ENCODE peak calls at places on chromosome 11, in six cellular contexts. X is WTC11, L is CD14-positive monocyte, O is GM12865, Y is psoas muscle, V is breast epithelium. K is an unnamed sample.

GRCh38 chr11:26134053-26134452 is 197.9 kb upstream of the ANO3 start:
- DNase-seq in Y (no peak), V (no peak), O (no peak), X (no peak), L (no peak), K (no peak)

GRCh38 chr11:126147268-126148111 is 64.0 kb downstream of the RPUSD4 start:
- DNase-seq in V (no peak), L (no peak), O (no peak), Y (no peak), X (no peak), K (no peak)

GRCh38 chr11:14904745-14905103 is 12.7 kb upstream of the CYP2R1 start:
- DNase-seq in X (peak; percentile 91), Y (peak; percentile 86), O (peak; percentile 83), V (no peak), L (peak; percentile 73), K (peak; percentile 73)

GRCh38 chr11:34044664-34045485 is 6.7 kb upstream of the CAPRIN1 start:
- DNase-seq in V (no peak), O (no peak), Y (no peak), X (peak; percentile 28), L (peak; percentile 80), K (no peak)

GRCh38 chr11:15841898-15842297 is 514.4 kb downstream of the SOX6 start:
- DNase-seq in L (no peak), X (no peak), Y (no peak), O (no peak), V (no peak), K (no peak)

GRCh38 chr11:94768602-94769511 is 701 bp downstream of the AMOTL1 start:
- DNase-seq in V (no peak), L (no peak), Y (peak; percentile 75), O (no peak), X (peak; percentile 53), K (no peak)

GRCh38 chr11:125062196-125062930 is 742 bp upstream of the SLC37A2 start:
- DNase-seq in X (no peak), V (no peak), O (no peak), L (no peak), Y (no peak), K (no peak)

GRCh38 chr11:80930038-80930437 is 1489.2 kb upstream of the TENM4 start:
- DNase-seq in L (no peak), X (no peak), V (no peak), Y (no peak), O (no peak), K (no peak)

GRCh38 chr11:134762248-134763029 is 350.4 kb upstream of the B3GAT1 start:
- DNase-seq in X (no peak), Y (no peak), O (no peak), L (no peak), V (no peak), K (no peak)

GRCh38 chr11:4181780-4182721 is 87.5 kb downstream of the RRM1 start:
- DNase-seq in Y (no peak), X (peak; percentile 71), L (no peak), O (peak; percentile 71), V (peak; percentile 16), K (no peak)

GRCh38 chr11:101894505-101894904 is 20.3 kb upstream of the CEP126 start:
- DNase-seq in L (no peak), O (no peak), X (no peak), Y (no peak), V (no peak), K (no peak)

GRCh38 chr11:78811622-78812021 is 237.0 kb upstream of the NARS2 start:
- DNase-seq in X (no peak), L (no peak), O (no peak), Y (no peak), V (no peak), K (no peak)

GRCh38 chr11:2419638-2420501 is 19.3 kb downstream of the TSSC4 start:
- DNase-seq in X (peak; percentile 78), Y (peak; percentile 86), L (no peak), V (peak; percentile 64), O (peak; percentile 78), K (peak; percentile 62)

GRCh38 chr11:77778118-77778517 is 42.4 kb downstream of the RSF1 start:
- DNase-seq in O (no peak), V (no peak), X (no peak), Y (no peak), L (no peak), K (no peak)

GRCh38 chr11:59263225-59263894 is 50.6 kb upstream of the MPEG1 start:
- DNase-seq in O (peak; percentile 50), L (peak; percentile 65), V (no peak), X (peak; percentile 76), Y (no peak), K (peak; percentile 52)

GRCh38 chr11:35549787-35550186 is 24.4 kb upstream of the PAMR1 start:
- DNase-seq in V (no peak), X (no peak), O (no peak), Y (no peak), L (no peak), K (no peak)

GRCh38 chr11:123145661-123146060 is 49.4 kb downstream of the CLMP start:
- DNase-seq in L (no peak), Y (no peak), X (no peak), O (no peak), V (no peak), K (no peak)

GRCh38 chr11:33984682-33985389 is 66.7 kb upstream of the CAPRIN1 start:
- DNase-seq in L (no peak), Y (no peak), V (no peak), X (no peak), O (no peak), K (no peak)

GRCh38 chr11:61917357-61918109 is at the start of gene RAB3IL1:
- DNase-seq in V (no peak), L (no peak), O (no peak), X (peak; percentile 59), Y (peak; percentile 82), K (no peak)

GRCh38 chr11:102513869-102514268 is 16.7 kb downstream of the MMP7 start:
- DNase-seq in L (no peak), V (peak; percentile 89), O (no peak), X (no peak), Y (peak; percentile 61), K (no peak)

GRCh38 chr11:44564653-44565007 is 833 bp upstream of the CD82 start:
- DNase-seq in O (no peak), L (peak; percentile 92), Y (peak; percentile 96), V (peak; percentile 93), X (no peak), K (no peak)

GRCh38 chr11:67230406-67230805 is 35.9 kb upstream of the GRK2 start:
- DNase-seq in Y (no peak), X (no peak), L (no peak), V (no peak), O (no peak), K (no peak)

GRCh38 chr11:91795139-91795887 is 429.3 kb upstream of the FAT3 start:
- DNase-seq in L (no peak), Y (no peak), O (no peak), X (no peak), V (no peak), K (no peak)

GRCh38 chr11:119729581-119730346 is 764 bp upstream of the NECTIN1 start:
- DNase-seq in X (peak; percentile 32), Y (peak; percentile 76), V (peak; percentile 85), O (no peak), L (no peak), K (no peak)

GRCh38 chr11:62497132-62497915 is 49.3 kb downstream of the AHNAK start:
- DNase-seq in X (peak; percentile 43), V (no peak), L (peak; percentile 54), Y (no peak), O (peak; percentile 41), K (no peak)

DNA sequence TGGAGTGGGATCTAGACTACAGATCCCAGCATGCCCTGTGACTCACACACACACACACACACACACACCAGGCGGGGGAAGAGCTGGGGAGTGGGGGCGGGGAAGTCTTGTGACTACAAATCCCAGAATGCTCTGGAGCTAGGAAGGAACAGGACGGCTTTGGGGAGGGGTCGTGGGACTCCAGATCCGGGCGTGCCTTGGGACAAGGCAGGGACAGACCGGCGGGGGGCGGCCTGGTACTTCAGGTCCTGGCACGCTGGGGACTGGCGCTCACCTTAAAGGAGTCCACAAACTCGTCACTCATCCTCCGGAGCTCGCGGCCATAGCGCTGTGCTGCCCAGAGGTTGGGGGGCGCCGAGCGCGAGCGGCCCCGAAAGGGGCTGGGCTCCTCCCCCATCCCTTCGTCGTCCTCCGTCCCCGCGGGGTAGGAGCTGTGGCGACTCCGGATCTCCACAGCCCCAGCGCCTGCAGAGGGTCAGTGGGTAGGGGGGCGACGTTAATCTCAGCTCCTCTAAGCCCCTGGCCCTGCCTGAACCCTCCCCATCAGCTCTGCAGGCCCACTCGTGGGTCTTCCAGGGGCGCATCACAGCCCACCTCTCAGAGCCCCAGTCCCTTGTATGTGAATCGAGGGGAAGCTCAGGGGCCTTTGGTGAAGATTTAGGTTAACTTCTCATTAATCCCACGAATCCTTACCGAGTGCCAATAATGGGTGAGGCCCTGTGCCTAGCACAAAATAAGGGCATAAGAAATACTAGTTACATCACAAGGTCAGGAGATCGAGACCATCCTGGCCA is 12.9 kb downstream of the BAD start:
- DNase-seq in V (peak; percentile 96), L (peak; percentile 94), Y (peak; percentile 95), X (peak; percentile 92), O (peak; percentile 96), K (peak; percentile 75)
- TF ChIP-seq CTCF in V (peak; percentile 16), L (no peak), Y (no peak), X (no peak), O (peak; percentile 7), K (no peak)

GRCh38 chr11:115691030-115691429 is 186.8 kb upstream of the CADM1 start:
- DNase-seq in O (no peak), X (no peak), L (no peak), Y (no peak), V (no peak), K (no peak)
- TF ChIP-seq CTCF in O (no peak), X (no peak), L (no peak), Y (no peak), V (no peak), K (no peak)

DNA sequence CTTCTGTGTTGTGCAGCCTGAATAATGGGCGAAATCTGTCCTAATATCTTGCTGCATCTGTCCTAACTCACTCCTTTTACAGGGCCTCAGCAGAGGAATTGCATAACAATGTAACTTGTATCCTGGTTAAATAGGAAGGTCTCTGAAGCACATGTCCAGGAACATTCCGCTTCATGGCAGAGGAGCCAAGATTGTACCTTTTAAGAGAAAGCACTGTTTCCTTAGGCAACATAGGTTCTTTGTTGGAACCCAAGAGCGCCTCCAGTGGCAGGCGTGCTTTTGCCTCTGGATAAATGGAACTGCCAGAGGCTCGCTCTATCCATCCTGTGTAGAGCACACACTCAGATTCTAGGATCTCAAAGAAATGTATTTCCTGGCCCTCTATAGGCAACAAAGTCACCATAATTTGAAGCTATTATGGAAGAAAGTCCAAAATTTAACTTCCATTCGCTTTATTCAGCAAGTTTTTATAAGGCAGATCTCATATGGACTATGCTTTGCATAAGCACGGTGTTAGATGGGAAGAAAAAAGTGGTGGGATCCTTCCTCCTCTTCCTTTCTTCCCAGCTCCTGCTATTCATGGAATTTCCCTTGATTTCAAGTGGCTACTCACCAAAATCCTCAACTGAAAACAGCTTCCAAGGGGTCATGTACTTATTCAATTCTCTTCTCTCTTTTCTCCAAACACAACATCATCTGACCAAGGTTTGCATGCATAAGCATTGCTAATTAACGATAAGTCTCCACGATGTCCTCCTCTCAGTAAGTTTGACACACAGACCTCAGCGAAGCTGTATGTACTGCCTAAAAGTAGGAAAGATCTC is at the start of gene BLID:
- DNase-seq in Y (peak; percentile 63), L (no peak), V (peak; percentile 72), O (peak; percentile 22), X (peak; percentile 79), K (no peak)
- TF ChIP-seq CTCF in Y (peak; percentile 31), L (peak; percentile 35), V (peak; percentile 21), O (peak; percentile 46), X (peak; percentile 56), K (no peak)

GRCh38 chr11:132312616-132313210 is 942.3 kb downstream of the NTM start:
- DNase-seq in L (no peak), V (no peak), O (peak; percentile 58), Y (no peak), X (peak; percentile 45), K (no peak)
- TF ChIP-seq CTCF in L (peak; percentile 36), V (no peak), O (peak; percentile 77), Y (peak; percentile 32), X (peak; percentile 73), K (no peak)

GRCh38 chr11:130581631-130582030 is 133.2 kb downstream of the ADAMTS15 start:
- DNase-seq in L (no peak), O (peak; percentile 15), Y (no peak), V (no peak), X (no peak), K (no peak)
- TF ChIP-seq CTCF in L (no peak), O (no peak), Y (no peak), V (no peak), X (no peak), K (no peak)

K was measured in activated B cell treated with CpG ODN at 0.5 μM for 24 hours.